ENCODE peak calls at places on chromosomes 4 and X, in ten cellular contexts. O is mucosa of descending colon; N is stomach; V is CD4-positive, alpha-beta T cell; F is fibroblast of lung; C is PC-3; X is AG10803; S is transverse colon; L is progenitor cell of endocrine pancreas; A is sigmoid colon. D is an unnamed sample.

GRCh38 chr4:4818440-4819212 is 40.8 kb upstream of the MSX1 start:
- DNase-seq in O (no peak), N (no peak), V (no peak), F (no peak), C (no peak), X (no peak), S (no peak), L (no peak), A (no peak), D (no peak)

GRCh38 chr4:141020801-141021261 is 112.4 kb downstream of the RNF150 start:
- DNase-seq in O (no peak), N (no peak), V (no peak), F (peak), C (no peak), X (peak), S (no peak), L (no peak), A (no peak), D (peak)

GRCh38 chr4:151709587-151709986 is 51.2 kb downstream of the GATB start:
- DNase-seq in O (no peak), N (no peak), V (no peak), F (no peak), C (no peak), X (no peak), S (no peak), L (no peak), A (no peak), D (no peak)

GRCh38 chr4:173240696-173241095 is 72.1 kb downstream of the GALNT7 start:
- DNase-seq in O (no peak), N (no peak), V (no peak), F (no peak), C (no peak), X (no peak), S (no peak), L (no peak), A (no peak), D (no peak)

GRCh38 chr4:25012671-25013070 is 18.1 kb downstream of the LGI2 start:
- DNase-seq in O (no peak), N (no peak), V (no peak), F (no peak), C (no peak), X (no peak), S (no peak), L (no peak), A (no peak), D (no peak)

GRCh38 chr4:7365472-7366179 is 69.1 kb downstream of the PSAPL1 start:
- DNase-seq in O (no peak), N (no peak), V (no peak), F (no peak), C (no peak), X (no peak), S (no peak), L (no peak), A (no peak), D (no peak)

GRCh38 chr4:8353912-8354453 is 84.4 kb downstream of the HTRA3 start:
- DNase-seq in O (no peak), N (no peak), V (no peak), F (peak), C (no peak), X (peak), S (peak), L (no peak), A (peak), D (peak)

GRCh38 chr4:52507774-52508173 is 151.3 kb downstream of the USP46 start:
- DNase-seq in O (no peak), N (no peak), V (no peak), F (no peak), C (no peak), X (no peak), S (no peak), L (no peak), A (no peak), D (peak)

GRCh38 chrX:14616876-14617275 is 87.5 kb downstream of the GLRA2 start:
- DNase-seq in O (no peak), N (no peak), V (no peak), F (peak), C (no peak), X (peak), S (no peak), L (no peak), A (no peak), D (no peak)

GRCh38 chr4:149708513-149709175 is 107.0 kb downstream of the IQCM start:
- DNase-seq in O (no peak), N (no peak), V (no peak), F (peak), C (peak), X (peak), S (no peak), L (no peak), A (no peak), D (peak)

GRCh38 chr4:125735107-125735506 is 420.4 kb downstream of the FAT4 start:
- DNase-seq in O (no peak), N (no peak), V (no peak), F (peak), C (peak), X (peak), S (no peak), L (no peak), A (no peak), D (peak)

GRCh38 chrX:34656842-34657780 is at the start of gene TMEM47:
- DNase-seq in O (peak), N (peak), V (no peak), F (peak), C (peak), X (peak), S (peak), L (peak), A (peak), D (peak)

GRCh38 chrX:152637649-152638442 is at the start of gene GABRQ:
- DNase-seq in O (no peak), N (peak), V (no peak), F (peak), C (no peak), X (peak), S (peak), L (peak), A (no peak), D (peak)

GRCh38 chrX:153909980-153910360 is 5.5 kb downstream of the AVPR2 start:
- DNase-seq in O (no peak), N (no peak), V (no peak), F (no peak), C (no peak), X (no peak), S (no peak), L (no peak), A (no peak), D (no peak)

GRCh38 chr4:134650461-134650860 is 448.9 kb upstream of the PABPC4L start:
- DNase-seq in O (no peak), N (no peak), V (no peak), F (no peak), C (no peak), X (no peak), S (no peak), L (no peak), A (no peak), D (no peak)

GRCh38 chr4:37441231-37442061 is 196.9 kb downstream of the NWD2 start:
- DNase-seq in O (no peak), N (no peak), V (no peak), F (no peak), C (peak), X (no peak), S (peak), L (no peak), A (no peak), D (no peak)

GRCh38 chr4:40908297-40908696 is 158.5 kb downstream of the NSUN7 start:
- DNase-seq in O (peak), N (no peak), V (no peak), F (no peak), C (peak), X (no peak), S (peak), L (no peak), A (peak), D (no peak)

GRCh38 chr4:74631988-74632387 is 162.3 kb downstream of the BTC start:
- DNase-seq in O (no peak), N (no peak), V (no peak), F (no peak), C (no peak), X (no peak), S (no peak), L (no peak), A (no peak), D (no peak)

GRCh38 chrX:30144971-30145731 is 70.2 kb upstream of the MAGEB2 start:
- DNase-seq in O (no peak), N (no peak), V (no peak), F (no peak), C (no peak), X (no peak), S (no peak), L (no peak), A (no peak), D (no peak)

GRCh38 chr4:56871357-56871993 is 36.2 kb upstream of the REST start:
- DNase-seq in O (no peak), N (no peak), V (no peak), F (peak), C (no peak), X (peak), S (no peak), L (no peak), A (no peak), D (peak)

GRCh38 chr4:177499537-177499936 is 57.3 kb upstream of the AGA start:
- DNase-seq in O (no peak), N (no peak), V (no peak), F (no peak), C (no peak), X (no peak), S (no peak), L (no peak), A (no peak), D (no peak)

GRCh38 chrX:134144231-134144630 is 92.8 kb upstream of the CCDC160 start:
- DNase-seq in O (no peak), N (no peak), V (no peak), F (peak), C (peak), X (no peak), S (no peak), L (no peak), A (no peak), D (no peak)

GRCh38 chr4:78644744-78645330 is 93.3 kb downstream of the ANXA3 start:
- DNase-seq in O (no peak), N (peak), V (peak), F (peak), C (peak), X (peak), S (peak), L (no peak), A (peak), D (peak)

GRCh38 chr4:42412251-42412650 is 15.0 kb downstream of the SHISA3 start:
- DNase-seq in O (no peak), N (no peak), V (no peak), F (peak), C (peak), X (peak), S (no peak), L (no peak), A (no peak), D (peak)

GRCh38 chrX:50448565-50448964 is 22.1 kb downstream of the DGKK start:
- DNase-seq in O (no peak), N (no peak), V (no peak), F (no peak), C (peak), X (no peak), S (peak), L (no peak), A (no peak), D (no peak)

GRCh38 chrX:24479924-24480722 is 15.0 kb downstream of the PDK3 start:
- DNase-seq in O (peak), N (no peak), V (peak), F (peak), C (peak), X (no peak), S (peak), L (no peak), A (no peak), D (no peak)

GRCh38 chr4:117249333-117249732 is 164.0 kb upstream of the TRAM1L1 start:
- DNase-seq in O (no peak), N (no peak), V (no peak), F (no peak), C (no peak), X (no peak), S (no peak), L (no peak), A (no peak), D (no peak)

GRCh38 chrX:152926923-152927322 is 29.1 kb downstream of the ZNF185 start:
- DNase-seq in O (no peak), N (no peak), V (no peak), F (no peak), C (no peak), X (no peak), S (no peak), L (no peak), A (no peak), D (no peak)

GRCh38 chrX:48864210-48864609 is 28.8 kb upstream of the PCSK1N start:
- DNase-seq in O (no peak), N (no peak), V (no peak), F (peak), C (peak), X (peak), S (no peak), L (no peak), A (no peak), D (peak)

DNA sequence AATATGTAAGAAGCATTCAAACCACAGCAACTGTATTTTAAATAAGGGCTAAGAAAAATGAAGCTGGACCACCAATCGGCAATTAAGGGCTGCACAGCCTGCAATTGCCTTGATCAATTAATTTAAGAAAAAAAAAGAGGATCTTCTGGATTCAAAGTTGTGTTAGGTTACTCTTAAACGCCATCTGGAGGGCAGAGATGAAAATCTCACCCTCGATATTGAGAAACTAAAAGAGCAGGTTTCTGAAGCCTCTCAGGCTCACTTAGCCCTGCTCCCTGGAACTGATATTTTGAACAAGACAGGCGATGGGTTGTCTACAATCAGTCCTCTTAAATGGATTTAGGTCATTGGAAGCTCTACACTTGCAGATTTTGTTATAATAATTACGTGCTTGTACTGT is 579.4 kb downstream of the GRXCR1 start:
- DNase-seq in O (no peak), N (no peak), V (no peak), F (no peak), C (peak), X (no peak), S (no peak), L (no peak), A (no peak), D (no peak)
- TF ChIP-seq CTCF in O (no peak), N (no peak), V (no peak), F (no peak), C (no peak), X (peak), S (no peak), L (no peak), A (no peak), D (no peak)

DNA sequence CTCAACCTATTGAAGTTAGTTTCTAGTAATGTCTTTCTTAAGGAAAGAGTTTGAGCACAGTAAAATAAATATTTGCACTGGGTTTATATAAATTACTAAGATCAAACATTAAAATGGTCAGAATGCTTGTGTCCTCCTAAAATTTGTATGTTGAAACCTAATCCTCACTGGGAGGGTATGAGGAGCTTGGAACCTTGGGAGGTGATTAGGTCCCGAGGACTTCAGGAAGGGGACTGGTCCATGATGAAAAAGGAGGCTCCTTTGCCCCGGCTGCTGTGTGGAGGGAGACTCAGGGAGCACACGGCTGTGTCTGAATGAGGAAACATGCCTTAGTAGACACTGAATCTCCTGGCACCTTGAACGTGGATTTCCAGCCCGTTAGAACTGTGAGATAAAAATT is 221.9 kb downstream of the TENM3 start:
- DNase-seq in O (no peak), N (no peak), V (no peak), F (no peak), C (peak), X (no peak), S (no peak), L (no peak), A (no peak), D (no peak)
- TF ChIP-seq CTCF in O (no peak), N (no peak), V (no peak), F (no peak), C (no peak), X (no peak), S (no peak), L (no peak), A (no peak), D (no peak)

GRCh38 chr4:63529581-63529980 is 879.7 kb downstream of the TECRL start:
- DNase-seq in O (no peak), N (no peak), V (no peak), F (no peak), C (no peak), X (no peak), S (no peak), L (no peak), A (no peak), D (no peak)

GRCh38 chr4:63526251-63526650 is 883.0 kb downstream of the TECRL start:
- DNase-seq in O (no peak), N (no peak), V (no peak), F (no peak), C (no peak), X (no peak), S (no peak), L (no peak), A (no peak), D (no peak)

GRCh38 chr4:63524764-63525163 is 884.5 kb downstream of the TECRL start:
- DNase-seq in O (no peak), N (no peak), V (no peak), F (no peak), C (no peak), X (no peak), S (no peak), L (no peak), A (no peak), D (no peak)

DNA sequence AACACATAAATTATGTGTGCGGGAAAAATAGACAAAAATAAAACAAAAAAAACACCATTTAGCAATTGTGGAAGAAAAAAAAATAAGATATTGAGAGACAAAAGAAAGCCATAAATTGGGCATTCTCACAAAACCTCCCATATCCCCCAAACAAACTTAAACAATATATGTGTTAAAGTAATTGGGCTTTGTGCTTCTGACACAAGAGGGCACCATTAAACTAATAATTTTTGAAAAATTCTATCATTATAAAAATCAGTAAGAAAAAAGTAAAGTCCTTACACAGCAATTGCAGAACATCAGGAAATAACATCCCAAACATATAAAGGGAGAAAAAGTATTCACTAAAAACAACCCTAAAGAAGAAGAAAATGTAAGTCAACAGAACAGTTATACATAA is 880.7 kb downstream of the TECRL start:
- DNase-seq in O (no peak), N (no peak), V (no peak), F (no peak), C (peak), X (no peak), S (no peak), L (no peak), A (no peak), D (no peak)
- TF ChIP-seq CTCF in O (no peak), N (no peak), V (no peak), F (no peak), C (peak), X (no peak), S (no peak), L (peak), A (no peak), D (peak)

GRCh38 chr4:55358246-55358645 is 12.2 kb downstream of the SRD5A3 start:
- DNase-seq in O (no peak), N (no peak), V (no peak), F (no peak), C (no peak), X (no peak), S (no peak), L (no peak), A (no peak), D (no peak)
- TF ChIP-seq CTCF in O (no peak), N (no peak), V (no peak), F (no peak), C (no peak), X (no peak), S (no peak), L (no peak), A (no peak), D (no peak)

DNA sequence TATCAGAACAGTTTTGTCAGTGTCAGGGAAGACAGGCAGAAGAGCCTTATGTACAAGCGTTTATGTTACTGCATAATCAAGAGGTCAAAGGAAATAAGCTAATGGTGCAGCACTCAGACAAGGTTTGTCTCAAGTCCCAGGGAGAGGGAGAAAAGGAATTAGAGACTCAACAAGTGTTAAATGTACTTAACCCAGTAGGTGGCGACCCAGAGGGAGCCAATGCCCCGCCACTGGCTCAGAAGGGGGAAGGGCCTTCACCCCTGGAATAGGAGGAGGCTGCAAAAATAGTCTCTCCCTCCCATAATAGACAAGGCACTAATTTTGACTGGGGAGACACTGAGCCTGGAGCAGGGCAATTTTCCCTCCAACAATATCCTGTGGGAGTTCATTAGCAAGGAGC is 14.1 kb upstream of the PAPSS1 start:
- DNase-seq in O (no peak), N (no peak), V (no peak), F (no peak), C (peak), X (no peak), S (no peak), L (no peak), A (no peak), D (no peak)
- TF ChIP-seq CTCF in O (no peak), N (no peak), V (no peak), F (peak), C (peak), X (no peak), S (no peak), L (peak), A (no peak), D (peak)

DNA sequence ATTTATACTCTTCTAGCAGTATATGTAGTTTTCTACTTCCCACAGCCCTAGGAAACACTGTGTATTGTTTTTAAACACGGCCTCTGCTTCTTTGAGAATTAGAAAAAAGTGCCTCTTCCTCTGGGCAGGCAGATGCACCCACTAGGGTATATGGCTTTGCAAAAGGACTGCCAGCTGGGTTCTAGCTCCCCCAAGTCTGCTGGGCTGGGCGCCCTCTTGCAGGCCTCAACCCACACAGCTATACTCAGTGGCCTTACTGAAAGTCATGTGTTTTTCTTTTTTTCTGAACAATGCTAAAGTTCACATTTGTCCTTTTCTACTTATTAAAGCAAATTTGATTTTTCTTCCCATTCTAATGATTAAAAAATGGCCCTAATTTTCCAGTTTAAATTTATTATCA is 35.5 kb upstream of the BMPR1B start:
- DNase-seq in O (no peak), N (no peak), V (no peak), F (no peak), C (no peak), X (no peak), S (no peak), L (no peak), A (no peak), D (no peak)
- TF ChIP-seq CTCF in O (no peak), N (no peak), V (no peak), F (no peak), C (no peak), X (no peak), S (no peak), L (no peak), A (no peak), D (no peak)

DNA sequence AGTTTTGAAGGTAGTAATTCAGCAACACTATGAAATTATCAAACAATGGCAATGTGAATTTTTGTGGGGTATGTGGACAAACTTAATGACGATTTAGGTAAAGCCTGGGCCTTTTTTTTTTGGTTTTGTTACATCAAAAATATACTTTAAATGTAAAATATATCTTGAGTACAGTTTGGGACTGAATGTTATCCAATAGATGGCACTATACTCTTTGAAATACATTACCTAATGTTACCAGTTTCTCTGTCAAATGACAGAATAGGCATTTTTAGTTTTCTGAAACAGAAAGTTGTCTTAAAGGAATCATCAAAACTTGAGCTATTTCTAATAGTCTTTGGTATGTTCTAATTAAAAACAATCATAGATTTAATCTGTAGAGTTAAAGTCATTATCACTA is 1651.9 kb downstream of the C4orf33 start:
- DNase-seq in O (no peak), N (no peak), V (no peak), F (peak), C (peak), X (no peak), S (no peak), L (no peak), A (no peak), D (peak)
- TF ChIP-seq CTCF in O (no peak), N (no peak), V (no peak), F (no peak), C (peak), X (no peak), S (peak), L (peak), A (no peak), D (peak)